ENCODE peak calls at places on chromosome 17, in eight cellular contexts. One of them, this sample, is unnamed.

GRCh38 chr17:39702901-39703893 is 3.3 kb downstream of the ERBB2 start:
- DNase-seq in PC-3: peak
- DNase-seq in hepatocyte: no peak
- DNase-seq in WTC11: no peak
- DNase-seq in AG10803: no peak
- DNase-seq in Caco-2: no peak
- DNase-seq in HCT116: no peak
- DNase-seq in tibial artery: no peak
- DNase-seq in this sample: peak

GRCh38 chr17:55734128-55734781 is 11.6 kb upstream of the TMEM100 start:
- DNase-seq in PC-3: peak
- DNase-seq in hepatocyte: no peak
- DNase-seq in WTC11: peak
- DNase-seq in AG10803: no peak
- DNase-seq in Caco-2: no peak
- DNase-seq in HCT116: no peak
- DNase-seq in tibial artery: no peak
- DNase-seq in this sample: peak

GRCh38 chr17:63419949-63420867 is 25.9 kb downstream of the CYB561 start:
- DNase-seq in PC-3: no peak
- DNase-seq in hepatocyte: no peak
- DNase-seq in WTC11: no peak
- DNase-seq in AG10803: no peak
- DNase-seq in Caco-2: no peak
- DNase-seq in HCT116: no peak
- DNase-seq in tibial artery: no peak
- DNase-seq in this sample: peak

GRCh38 chr17:82965371-82965770 is 114.0 kb upstream of the METRNL start:
- DNase-seq in PC-3: no peak
- DNase-seq in hepatocyte: no peak
- DNase-seq in WTC11: no peak
- DNase-seq in AG10803: no peak
- DNase-seq in Caco-2: no peak
- DNase-seq in HCT116: no peak
- DNase-seq in tibial artery: no peak
- DNase-seq in this sample: no peak

GRCh38 chr17:79627184-79627765 is 16.4 kb upstream of the RBFOX3 start:
- DNase-seq in PC-3: no peak
- DNase-seq in hepatocyte: no peak
- DNase-seq in WTC11: peak
- DNase-seq in AG10803: no peak
- DNase-seq in Caco-2: peak
- DNase-seq in HCT116: no peak
- DNase-seq in tibial artery: peak
- DNase-seq in this sample: no peak

GRCh38 chr17:30838187-30838807 is 6.5 kb downstream of the ATAD5 start:
- DNase-seq in PC-3: no peak
- DNase-seq in hepatocyte: no peak
- DNase-seq in WTC11: no peak
- DNase-seq in AG10803: no peak
- DNase-seq in Caco-2: no peak
- DNase-seq in HCT116: no peak
- DNase-seq in tibial artery: no peak
- DNase-seq in this sample: no peak

GRCh38 chr17:17036520-17036998 is 5.7 kb upstream of the MPRIP start:
- DNase-seq in PC-3: no peak
- DNase-seq in hepatocyte: no peak
- DNase-seq in WTC11: no peak
- DNase-seq in AG10803: no peak
- DNase-seq in Caco-2: no peak
- DNase-seq in HCT116: no peak
- DNase-seq in tibial artery: peak
- DNase-seq in this sample: no peak

GRCh38 chr17:18980682-18981384 is 23.7 kb downstream of the FAM83G start:
- DNase-seq in PC-3: no peak
- DNase-seq in hepatocyte: no peak
- DNase-seq in WTC11: no peak
- DNase-seq in AG10803: no peak
- DNase-seq in Caco-2: no peak
- DNase-seq in HCT116: no peak
- DNase-seq in tibial artery: no peak
- DNase-seq in this sample: no peak

GRCh38 chr17:7133424-7133823 is 18.8 kb upstream of the ASGR2 start:
- DNase-seq in PC-3: no peak
- DNase-seq in hepatocyte: peak
- DNase-seq in WTC11: peak
- DNase-seq in AG10803: no peak
- DNase-seq in Caco-2: no peak
- DNase-seq in HCT116: no peak
- DNase-seq in tibial artery: peak
- DNase-seq in this sample: peak

GRCh38 chr17:32111141-32111771 is 31.0 kb upstream of the RHOT1 start:
- DNase-seq in PC-3: peak
- DNase-seq in hepatocyte: peak
- DNase-seq in WTC11: peak
- DNase-seq in AG10803: no peak
- DNase-seq in Caco-2: no peak
- DNase-seq in HCT116: no peak
- DNase-seq in tibial artery: peak
- DNase-seq in this sample: peak

DNA sequence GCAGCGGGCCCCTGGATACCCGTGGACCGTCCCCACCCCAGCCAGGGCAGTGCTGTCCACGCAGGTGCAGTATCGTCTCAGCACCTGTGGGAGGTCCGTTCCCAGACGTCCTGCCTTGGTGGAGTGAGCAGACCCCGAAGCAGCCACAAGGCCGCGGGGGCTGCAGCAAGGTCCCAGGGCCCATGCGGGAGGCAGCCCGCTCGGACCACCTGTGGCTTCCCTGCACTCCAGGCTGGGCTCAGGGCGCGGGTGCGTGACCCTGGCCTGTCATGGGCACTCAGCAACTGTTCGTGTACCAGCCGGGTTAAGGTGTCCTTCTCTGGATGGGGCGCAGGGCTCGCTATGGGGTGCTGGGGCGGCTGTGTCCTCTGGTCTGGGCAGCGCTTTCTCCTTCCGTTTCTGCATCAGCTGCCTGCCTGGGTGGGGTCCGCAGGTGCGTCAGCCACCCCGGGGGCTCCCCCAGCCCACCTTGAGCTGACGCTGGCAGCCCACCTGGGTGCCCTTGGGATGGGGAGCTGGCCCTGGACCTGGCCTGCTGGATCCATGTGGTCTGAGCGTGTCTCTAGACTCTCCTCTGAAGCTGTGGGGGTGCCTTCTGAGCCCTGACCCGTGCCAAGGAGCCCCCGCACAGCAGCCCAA is 18.4 kb downstream of the BAHCC1 start:
- DNase-seq in PC-3: no peak
- DNase-seq in hepatocyte: no peak
- DNase-seq in WTC11: no peak
- DNase-seq in AG10803: no peak
- DNase-seq in Caco-2: no peak
- DNase-seq in HCT116: no peak
- DNase-seq in tibial artery: no peak
- DNase-seq in this sample: no peak
- TF ChIP-seq CTCF in PC-3: no peak
- TF ChIP-seq CTCF in hepatocyte: no peak
- TF ChIP-seq CTCF in WTC11: no peak
- TF ChIP-seq CTCF in AG10803: no peak
- TF ChIP-seq CTCF in Caco-2: no peak
- TF ChIP-seq CTCF in HCT116: no peak
- TF ChIP-seq CTCF in tibial artery: no peak
- TF ChIP-seq CTCF in this sample: no peak

DNA sequence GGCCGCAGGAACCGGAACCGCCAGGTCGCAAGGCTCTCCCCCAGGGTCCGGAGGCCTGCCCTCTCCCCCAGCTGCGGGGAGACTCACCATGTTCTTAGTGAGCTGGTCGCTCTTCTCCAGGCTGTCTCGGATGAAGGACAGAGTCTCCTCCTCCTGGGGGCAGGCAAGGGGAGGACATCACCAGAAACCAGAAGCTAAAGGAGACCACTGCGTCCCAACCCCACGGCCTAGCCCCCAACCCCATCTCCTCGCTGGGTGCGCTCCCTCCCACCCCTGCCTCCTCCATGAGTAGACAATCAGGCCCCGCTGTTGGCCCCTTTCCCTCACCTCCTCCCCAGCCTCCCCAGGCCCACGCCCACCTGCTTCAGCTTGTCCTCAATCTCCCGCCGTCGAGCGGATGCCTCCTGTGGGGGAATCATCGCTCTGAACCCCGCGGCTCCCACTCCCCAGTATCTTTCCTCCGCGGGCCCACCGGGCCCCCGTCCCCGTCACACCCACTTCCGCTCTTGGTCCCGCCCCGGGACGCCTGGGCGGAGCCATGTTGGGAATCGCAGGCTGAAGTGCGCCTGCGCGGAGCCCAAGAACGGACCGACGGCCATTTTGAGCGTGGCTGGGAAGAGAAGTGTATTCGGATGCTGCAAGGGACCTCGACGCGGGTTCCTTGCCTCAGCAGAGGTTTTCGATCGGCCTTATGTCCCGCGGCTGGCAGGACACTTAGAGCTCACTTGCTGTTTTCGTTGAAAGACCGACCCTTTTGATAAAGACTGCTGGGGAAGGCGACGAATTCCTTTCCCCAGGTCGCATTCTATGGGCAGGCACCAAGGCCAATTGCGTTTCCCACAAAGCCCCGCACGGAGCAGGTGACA is at the start of gene EXOC7:
- DNase-seq in PC-3: peak
- DNase-seq in hepatocyte: peak
- DNase-seq in WTC11: peak
- DNase-seq in AG10803: peak
- DNase-seq in Caco-2: peak
- DNase-seq in HCT116: peak
- DNase-seq in tibial artery: peak
- DNase-seq in this sample: peak
- TF ChIP-seq CTCF in PC-3: no peak
- TF ChIP-seq CTCF in hepatocyte: no peak
- TF ChIP-seq CTCF in WTC11: no peak
- TF ChIP-seq CTCF in AG10803: peak
- TF ChIP-seq CTCF in Caco-2: no peak
- TF ChIP-seq CTCF in HCT116: no peak
- TF ChIP-seq CTCF in tibial artery: peak
- TF ChIP-seq CTCF in this sample: no peak

GRCh38 chr17:69058165-69058564 is 2.6 kb downstream of the ABCA9 start:
- DNase-seq in PC-3: no peak
- DNase-seq in hepatocyte: no peak
- DNase-seq in WTC11: no peak
- DNase-seq in AG10803: no peak
- DNase-seq in Caco-2: no peak
- DNase-seq in HCT116: peak
- DNase-seq in tibial artery: no peak
- DNase-seq in this sample: no peak
- TF ChIP-seq CTCF in PC-3: peak
- TF ChIP-seq CTCF in hepatocyte: no peak
- TF ChIP-seq CTCF in WTC11: peak
- TF ChIP-seq CTCF in AG10803: no peak
- TF ChIP-seq CTCF in Caco-2: peak
- TF ChIP-seq CTCF in HCT116: peak
- TF ChIP-seq CTCF in tibial artery: no peak
- TF ChIP-seq CTCF in this sample: no peak

DNA sequence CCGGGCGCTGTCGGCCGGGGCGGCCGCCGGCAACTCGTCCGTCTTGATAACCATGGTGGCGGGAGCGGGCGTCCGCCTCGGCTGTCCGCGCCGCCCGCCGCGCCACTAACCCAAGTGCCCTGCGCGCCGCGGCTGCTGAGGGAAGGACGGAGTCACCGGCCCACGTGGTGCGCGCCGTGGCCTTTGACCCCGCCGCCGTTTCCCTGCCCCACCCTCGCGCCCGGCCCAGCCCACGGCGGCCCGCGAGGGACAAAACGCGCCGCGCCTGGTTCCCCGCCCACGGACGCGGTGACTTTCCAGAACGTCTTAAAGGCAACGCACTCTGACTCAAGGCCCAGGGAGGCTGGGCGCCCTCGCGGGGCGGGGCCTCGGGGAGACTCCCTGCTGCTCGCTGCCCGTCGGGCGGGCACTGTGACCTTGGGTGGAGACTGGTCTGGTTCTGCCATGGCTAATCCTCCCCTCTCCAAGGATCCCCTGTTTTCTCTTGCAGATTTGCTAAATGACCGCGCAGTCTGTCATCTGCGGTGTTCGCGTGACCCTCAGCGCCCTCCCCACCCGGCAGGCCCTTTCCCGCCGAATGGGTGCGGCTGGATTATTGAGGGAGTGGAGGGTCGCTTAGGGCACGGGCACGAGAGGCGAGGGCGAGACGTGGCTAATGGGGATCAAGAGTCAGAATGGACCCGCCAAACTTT is at the start of gene CLUH:
- DNase-seq in PC-3: peak
- DNase-seq in hepatocyte: peak
- DNase-seq in WTC11: peak
- DNase-seq in AG10803: peak
- DNase-seq in Caco-2: peak
- DNase-seq in HCT116: peak
- DNase-seq in tibial artery: peak
- DNase-seq in this sample: peak
- TF ChIP-seq CTCF in PC-3: no peak
- TF ChIP-seq CTCF in hepatocyte: no peak
- TF ChIP-seq CTCF in WTC11: no peak
- TF ChIP-seq CTCF in AG10803: no peak
- TF ChIP-seq CTCF in Caco-2: no peak
- TF ChIP-seq CTCF in HCT116: no peak
- TF ChIP-seq CTCF in tibial artery: no peak
- TF ChIP-seq CTCF in this sample: no peak

DNA sequence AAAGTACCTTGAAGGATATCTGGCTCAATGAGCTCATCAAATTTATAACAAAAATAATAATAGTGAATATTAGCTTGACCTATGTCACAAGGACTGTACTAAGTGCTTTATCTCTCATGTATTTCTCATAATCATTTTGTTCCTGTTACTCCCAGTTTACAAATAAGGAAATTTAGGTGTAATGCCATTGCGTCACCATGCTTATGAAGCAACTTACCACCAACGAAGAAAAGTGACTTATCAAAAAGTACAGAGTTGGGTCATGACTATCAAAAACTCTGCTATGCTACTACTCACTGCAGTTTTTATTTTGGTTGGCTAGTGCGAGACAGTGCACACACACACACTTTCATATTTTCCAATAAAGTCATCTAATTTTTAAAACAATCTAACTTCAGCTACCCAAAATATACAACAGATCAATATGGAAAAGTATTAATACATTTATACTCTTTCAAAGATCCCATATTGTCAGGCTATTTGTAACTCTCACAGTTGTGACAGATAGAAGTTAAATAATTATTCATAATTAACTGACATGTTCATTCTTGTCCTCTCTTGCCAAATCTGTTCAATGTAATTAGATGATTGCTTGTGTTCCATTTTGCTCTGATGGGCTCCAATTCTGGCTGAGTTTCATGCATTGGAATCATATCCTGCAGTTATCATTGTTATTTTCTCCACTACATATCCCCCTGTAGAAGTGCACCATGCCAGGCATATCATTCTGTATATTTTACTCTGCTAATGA is 119.4 kb downstream of the KCNJ2 start:
- DNase-seq in PC-3: no peak
- DNase-seq in hepatocyte: no peak
- DNase-seq in WTC11: no peak
- DNase-seq in AG10803: no peak
- DNase-seq in Caco-2: no peak
- DNase-seq in HCT116: no peak
- DNase-seq in tibial artery: no peak
- DNase-seq in this sample: no peak
- TF ChIP-seq CTCF in PC-3: no peak
- TF ChIP-seq CTCF in hepatocyte: no peak
- TF ChIP-seq CTCF in WTC11: no peak
- TF ChIP-seq CTCF in AG10803: no peak
- TF ChIP-seq CTCF in Caco-2: no peak
- TF ChIP-seq CTCF in HCT116: no peak
- TF ChIP-seq CTCF in tibial artery: no peak
- TF ChIP-seq CTCF in this sample: no peak